ENCODE peak calls at places on chromosomes 13 and 19, in six cellular contexts. W is GM23338, N is PC-3, J is K562, X is fibroblast of lung, G is MM.1S. B is an unnamed sample.

GRCh38 chr19:29680447-29680846 is 15.2 kb downstream of the PLEKHF1 start:
- DNase-seq in N (no peak), J (no peak), G (no peak), W (no peak), X (no peak), B (no peak)

GRCh38 chr13:110507678-110508381 is 53.7 kb downstream of the RAB20 start:
- DNase-seq in J (no peak), X (no peak), W (no peak), G (peak), N (peak), B (no peak)

GRCh38 chr13:53946500-53946899 is 917.9 kb downstream of the OLFM4 start:
- DNase-seq in W (no peak), J (no peak), G (no peak), X (no peak), N (no peak), B (no peak)

GRCh38 chr13:25862156-25862555 is 189.7 kb downstream of the SHISA2 start:
- DNase-seq in J (no peak), X (no peak), W (no peak), G (no peak), N (peak), B (no peak)

GRCh38 chr13:48334534-48335127 is 31.1 kb downstream of the RB1 start:
- DNase-seq in W (peak), J (peak), X (peak), N (peak), G (peak), B (peak)

GRCh38 chr13:106417467-106418110 is 117.9 kb downstream of the EFNB2 start:
- DNase-seq in G (no peak), X (peak), N (no peak), W (no peak), J (no peak), B (peak)

GRCh38 chr13:92313382-92313781 is 913.2 kb upstream of the GPC6 start:
- DNase-seq in N (no peak), J (no peak), G (no peak), W (no peak), X (peak), B (no peak)

GRCh38 chr19:6260912-6261636 is 18.7 kb downstream of the MLLT1 start:
- DNase-seq in X (no peak), N (peak), J (peak), W (peak), G (no peak), B (peak)

GRCh38 chr19:46625731-46626130 is 842 bp upstream of the PTGIR start:
- DNase-seq in N (no peak), G (no peak), W (no peak), J (no peak), X (no peak), B (no peak)

GRCh38 chr13:33401238-33401637 is 115.7 kb upstream of the STARD13 start:
- DNase-seq in X (no peak), G (no peak), N (no peak), J (no peak), W (no peak), B (no peak)

GRCh38 chr13:38386421-38386820 is 36.8 kb downstream of the UFM1 start:
- DNase-seq in N (no peak), W (no peak), G (no peak), J (no peak), X (peak), B (peak)

GRCh38 chr19:42554046-42554575 is 25.8 kb upstream of the CEACAM1 start:
- DNase-seq in J (no peak), G (no peak), X (no peak), W (no peak), N (no peak), B (no peak)

GRCh38 chr13:30805603-30806011 is 70.3 kb downstream of the ALOX5AP start:
- DNase-seq in N (no peak), G (no peak), X (no peak), J (no peak), W (peak), B (no peak)

GRCh38 chr13:98890186-98890585 is 87.7 kb downstream of the DOCK9 start:
- DNase-seq in J (no peak), X (peak), G (no peak), W (no peak), N (peak), B (peak)

GRCh38 chr19:44604241-44604640 is 9.1 kb upstream of the IGSF23 start:
- DNase-seq in G (no peak), W (no peak), J (no peak), N (no peak), X (no peak), B (no peak)

GRCh38 chr13:112870062-112870352 is 99.0 kb upstream of the MCF2L start:
- DNase-seq in W (no peak), G (no peak), N (no peak), X (no peak), J (no peak), B (no peak)
- TF ChIP-seq EZH2 in W (no peak), G (no peak), N (no peak), X (no peak), J (no peak), B (no peak)

GRCh38 chr19:11423164-11423803 is 4.2 kb upstream of the RGL3 start:
- DNase-seq in G (no peak), X (no peak), W (no peak), J (peak), N (no peak), B (no peak)
- TF ChIP-seq EZH2 in G (no peak), X (no peak), W (no peak), J (no peak), N (no peak), B (no peak)

GRCh38 chr19:5152767-5153532 is 184.0 kb downstream of the KDM4B start:
- DNase-seq in J (no peak), G (no peak), N (no peak), X (no peak), W (no peak), B (no peak)
- TF ChIP-seq EZH2 in J (no peak), G (no peak), N (no peak), X (no peak), W (no peak), B (no peak)

DNA sequence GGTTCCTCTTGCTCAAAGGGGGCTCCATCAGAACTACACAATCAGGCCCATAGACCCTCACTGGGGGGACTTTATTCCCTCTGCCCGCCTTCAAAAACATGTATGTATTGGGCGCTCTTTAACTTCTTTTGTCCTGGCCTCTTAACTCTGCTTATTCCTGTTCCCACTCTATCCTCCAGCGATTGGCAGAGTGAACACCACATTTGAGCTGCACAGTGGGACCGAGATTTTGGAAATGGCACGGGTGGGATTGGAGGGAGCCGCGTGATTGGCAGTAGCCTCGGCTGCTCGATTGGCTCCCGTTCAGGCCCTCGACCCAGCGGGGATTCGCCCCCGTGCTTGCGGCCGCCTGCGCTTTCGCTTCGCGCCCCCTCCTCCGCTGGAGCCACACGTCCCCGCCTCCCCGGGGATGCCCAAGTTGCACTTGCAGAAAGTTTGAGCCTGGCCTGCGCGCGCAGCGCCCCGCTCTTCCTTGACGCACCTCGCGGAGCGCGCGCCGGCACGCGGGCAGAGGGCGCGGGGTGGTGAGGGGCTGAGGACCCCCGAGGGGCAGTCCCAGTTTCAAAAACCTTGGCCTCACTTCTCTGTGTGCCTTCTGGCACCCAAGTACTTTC is at the start of gene ZIC5:
- DNase-seq in X (no peak), W (peak), J (no peak), N (no peak), G (no peak), B (no peak)
- TF ChIP-seq EZH2 in X (peak), W (no peak), J (no peak), N (no peak), G (no peak), B (peak)

GRCh38 chr13:35712907-35713685 is 236.6 kb upstream of the MAB21L1 start:
- DNase-seq in G (no peak), W (peak), J (no peak), N (no peak), X (peak), B (peak)
- TF ChIP-seq EZH2 in G (no peak), W (no peak), J (no peak), N (no peak), X (no peak), B (no peak)

B was measured in GM23248.